ENCODE peak calls at places on chromosomes 1 and 21, in nine cellular contexts. B is frontal cortex; Z is stimulated activated CD4-positive, alpha-beta T cell treated with anti-CD3 and anti-CD28 coated beads, Interleukin-15, amount 100 ng/mL, for 1 hour; Q is astrocyte of the hippocampus; Y is HTR-8/SVneo; V is PC-3; C is uterus; G is EL; T is dermis blood vessel endothelial cell. U is an unnamed sample.

GRCh38 chr1:43536196-43536863 is 5.6 kb downstream of the PTPRF start:
- DNase-seq in G (no peak), Z (no peak), Q (no peak), T (no peak), B (no peak), Y (no peak), C (no peak), V (peak; percentile 88), U (peak; percentile 77)

GRCh38 chr1:61828814-61829213 is 86.5 kb downstream of the PATJ start:
- DNase-seq in B (no peak), Y (no peak), Q (no peak), C (no peak), V (no peak), G (no peak), Z (no peak), T (peak; percentile 83), U (no peak)

GRCh38 chr1:218156602-218157001 is 128.5 kb upstream of the RRP15 start:
- DNase-seq in C (no peak), G (no peak), T (no peak), B (no peak), V (no peak), Y (no peak), Z (no peak), Q (no peak), U (no peak)

GRCh38 chr1:47387921-47388509 is 28.1 kb upstream of the FOXE3 start:
- DNase-seq in T (no peak), Q (no peak), Y (no peak), B (no peak), Z (no peak), G (no peak), V (no peak), C (no peak), U (no peak)

GRCh38 chr1:24119859-24120756 is 8.2 kb upstream of the MYOM3 start:
- DNase-seq in Y (no peak), G (no peak), B (no peak), V (peak; percentile 10), Q (peak; percentile 16), C (no peak), Z (no peak), T (no peak), U (peak; percentile 43)

GRCh38 chr1:112704908-112705627 is 1.9 kb downstream of the RHOC start:
- DNase-seq in G (peak; percentile 99), C (peak; percentile 96), Z (no peak), Y (peak; percentile 85), V (peak; percentile 97), Q (peak; percentile 95), B (peak; percentile 72), T (peak; percentile 98), U (peak; percentile 93)

GRCh38 chr1:27968692-27969091 is 8.9 kb downstream of the XKR8 start:
- DNase-seq in G (peak; percentile 92), Q (peak; percentile 79), C (no peak), B (no peak), T (no peak), V (peak; percentile 95), Z (no peak), Y (peak; percentile 35), U (no peak)

GRCh38 chr1:201882665-201883132 is 6.0 kb upstream of the SHISA4 start:
- DNase-seq in Z (no peak), Q (peak; percentile 60), Y (peak; percentile 54), C (peak; percentile 25), V (peak; percentile 85), T (peak; percentile 32), B (no peak), G (peak; percentile 90), U (peak; percentile 10)

GRCh38 chr1:94920061-94920460 is 6.8 kb downstream of the CNN3 start:
- DNase-seq in Z (no peak), G (no peak), Y (no peak), T (peak; percentile 40), V (no peak), C (no peak), B (no peak), Q (peak; percentile 33), U (no peak)

GRCh38 chr1:189859385-189859977 is 618.2 kb downstream of the BRINP3 start:
- DNase-seq in V (peak; percentile 30), C (no peak), G (peak; percentile 0), B (no peak), Q (peak; percentile 5), T (peak; percentile 0), Z (no peak), Y (no peak), U (no peak)

GRCh38 chr1:182149411-182149965 is 88.0 kb upstream of the ZNF648 start:
- DNase-seq in Y (no peak), B (no peak), Q (peak; percentile 84), C (no peak), G (peak; percentile 13), Z (no peak), V (no peak), T (no peak), U (no peak)

GRCh38 chr1:231407537-231408396 is 14.3 kb downstream of the EGLN1 start:
- DNase-seq in G (peak; percentile 48), B (no peak), Z (no peak), T (peak; percentile 50), C (no peak), Y (no peak), Q (peak; percentile 42), V (peak; percentile 65), U (no peak)

GRCh38 chr1:88773540-88774150 is 89.6 kb downstream of the PKN2 start:
- DNase-seq in B (no peak), C (no peak), G (peak; percentile 74), Z (no peak), V (peak; percentile 78), T (no peak), Y (no peak), Q (peak; percentile 57), U (no peak)

GRCh38 chr1:119007672-119008482 is 19.7 kb upstream of the TBX15 start:
- DNase-seq in Q (no peak), T (no peak), G (no peak), Y (no peak), B (no peak), V (no peak), C (no peak), Z (no peak), U (no peak)

GRCh38 chr1:227396539-227397355 is 78.5 kb upstream of the CDC42BPA start:
- DNase-seq in Y (no peak), B (no peak), V (no peak), G (no peak), Z (no peak), C (no peak), T (no peak), Q (no peak), U (no peak)

GRCh38 chr1:81549588-81550127 is 251.1 kb upstream of the ADGRL2 start:
- DNase-seq in Y (peak; percentile 23), G (peak; percentile 47), Z (no peak), V (peak; percentile 74), T (peak; percentile 76), Q (peak; percentile 52), C (no peak), B (peak; percentile 10), U (no peak)

GRCh38 chr1:193762276-193762675 is 575.9 kb upstream of the B3GALT2 start:
- DNase-seq in C (no peak), Q (no peak), V (no peak), G (no peak), Y (no peak), T (no peak), Z (no peak), B (no peak), U (no peak)

GRCh38 chr1:44405041-44405803 is at the start of gene RNF220:
- DNase-seq in C (peak; percentile 29), V (peak; percentile 51), Q (peak; percentile 94), Y (peak; percentile 26), T (peak; percentile 83), G (peak; percentile 72), B (peak; percentile 68), Z (no peak), U (no peak)

GRCh38 chr1:83641828-83642443 is 357.0 kb downstream of the TTLL7 start:
- DNase-seq in G (no peak), T (no peak), V (no peak), Q (peak; percentile 7), B (no peak), Y (no peak), C (no peak), Z (no peak), U (no peak)

GRCh38 chr1:198543670-198544260 is 3.3 kb upstream of the ATP6V1G3 start:
- DNase-seq in C (no peak), T (no peak), Z (no peak), G (no peak), B (no peak), Q (no peak), V (no peak), Y (no peak), U (no peak)

GRCh38 chr1:67313934-67314671 is 6.4 kb downstream of the IL12RB2 start:
- DNase-seq in Q (no peak), B (no peak), T (no peak), V (no peak), Z (no peak), C (no peak), Y (no peak), G (no peak), U (no peak)

GRCh38 chr1:25710583-25711347 is 89.2 kb upstream of the SELENON start:
- DNase-seq in Z (no peak), Y (no peak), V (no peak), G (no peak), Q (no peak), B (no peak), T (no peak), C (no peak), U (no peak)

GRCh38 chr1:98325646-98326441 is 335.7 kb upstream of the SNX7 start:
- DNase-seq in B (no peak), Q (peak; percentile 92), G (peak; percentile 97), Y (no peak), C (no peak), Z (no peak), T (peak; percentile 90), V (peak; percentile 94), U (peak; percentile 34)

GRCh38 chr21:25589905-25590304 is 17.4 kb downstream of the MRPL39 start:
- DNase-seq in Z (no peak), C (no peak), G (no peak), V (no peak), T (no peak), B (no peak), Q (no peak), Y (no peak), U (no peak)

GRCh38 chr1:221025391-221026355 is 146.4 kb downstream of the HLX start:
- DNase-seq in G (no peak), Z (no peak), V (peak; percentile 87), Y (no peak), C (no peak), B (no peak), Q (no peak), T (peak; percentile 37), U (peak; percentile 27)

GRCh38 chr21:42841156-42841915 is 38.0 kb downstream of the WDR4 start:
- DNase-seq in Z (no peak), T (no peak), B (no peak), C (peak; percentile 5), G (no peak), Y (no peak), Q (no peak), V (no peak), U (peak; percentile 39)

GRCh38 chr1:163300569-163300968 is 21.2 kb upstream of the NUF2 start:
- DNase-seq in T (no peak), Z (no peak), Q (no peak), Y (no peak), V (no peak), G (no peak), B (no peak), C (no peak), U (no peak)

GRCh38 chr1:78070758-78071157 is 25.0 kb downstream of the GIPC2 start:
- DNase-seq in B (no peak), Q (peak; percentile 56), T (peak; percentile 80), Y (peak; percentile 54), C (no peak), G (peak; percentile 83), V (peak; percentile 96), Z (no peak), U (no peak)

GRCh38 chr1:231058416-231059109 is 18.5 kb upstream of the FAM89A start:
- DNase-seq in V (peak; percentile 18), C (no peak), Q (no peak), Y (no peak), B (no peak), G (no peak), T (no peak), Z (no peak), U (no peak)

GRCh38 chr1:211260161-211261107 is 1.3 kb downstream of the RCOR3 start:
- DNase-seq in Y (peak; percentile 64), T (peak; percentile 75), C (peak; percentile 68), B (peak; percentile 64), Z (peak; percentile 34), V (peak; percentile 78), Q (peak; percentile 92), G (peak; percentile 80), U (peak; percentile 87)

GRCh38 chr1:78651247-78651646 is 1.6 kb downstream of the IFI44 start:
- DNase-seq in B (no peak), V (no peak), Z (no peak), Y (no peak), T (peak; percentile 79), G (peak; percentile 70), C (no peak), Q (no peak), U (no peak)

U was measured in breast epithelium.